ENCODE peak calls at places on chromosomes 3 and 15, in nine cellular contexts. M, V, P, R, U, T, E, Q and Y are unnamed samples.

GRCh38 chr3:133295199-133295901 is 104.5 kb upstream of the BFSP2 start:
- DNase-seq in V (no peak), T (no peak), P (no peak), E (no peak), U (no peak), R (no peak), Q (peak), M (no peak), Y (no peak)

GRCh38 chr3:124201786-124202185 is 209.9 kb upstream of the ROPN1 start:
- DNase-seq in Q (no peak), M (no peak), U (no peak), P (peak), R (peak), V (no peak), T (no peak), E (no peak), Y (no peak)

GRCh38 chr3:187736418-187736871 is 8.8 kb downstream of the BCL6 start:
- DNase-seq in V (no peak), P (no peak), M (no peak), R (peak), E (peak), T (no peak), Q (no peak), U (no peak), Y (no peak)

GRCh38 chr3:156321934-156322333 is 201.6 kb downstream of the KCNAB1 start:
- DNase-seq in M (no peak), V (no peak), P (peak), Q (no peak), T (no peak), E (no peak), U (no peak), R (no peak), Y (no peak)

GRCh38 chr15:57598346-57598745 is 6.6 kb downstream of the MYZAP start:
- DNase-seq in T (no peak), R (no peak), V (no peak), U (no peak), Q (no peak), E (no peak), P (no peak), M (no peak), Y (no peak)

GRCh38 chr3:156183396-156183795 is 63.0 kb downstream of the KCNAB1 start:
- DNase-seq in V (no peak), E (no peak), T (no peak), Q (no peak), U (no peak), P (no peak), M (no peak), R (no peak), Y (no peak)

GRCh38 chr3:148625145-148625736 is 72.5 kb upstream of the AGTR1 start:
- DNase-seq in T (no peak), P (no peak), R (no peak), V (no peak), Q (no peak), E (no peak), U (no peak), M (no peak), Y (no peak)

GRCh38 chr3:168407381-168407780 is 311.7 kb upstream of the GOLIM4 start:
- DNase-seq in V (no peak), R (no peak), P (no peak), T (no peak), E (no peak), M (no peak), Q (no peak), U (no peak), Y (no peak)

GRCh38 chr3:46710671-46711295 is 6.9 kb downstream of the PRSS50 start:
- DNase-seq in M (no peak), Q (no peak), P (no peak), T (no peak), E (no peak), U (no peak), R (no peak), V (no peak), Y (no peak)

GRCh38 chr3:5052247-5052646 is 69.8 kb upstream of the ARL8B start:
- DNase-seq in E (no peak), M (no peak), V (no peak), P (no peak), R (no peak), Q (no peak), U (no peak), T (no peak), Y (no peak)

GRCh38 chr3:50267280-50267913 is 1.6 kb upstream of the SEMA3B start:
- DNase-seq in U (no peak), E (no peak), T (no peak), R (peak), V (no peak), P (peak), M (no peak), Q (no peak), Y (no peak)